ENCODE peak calls at places on chromosomes 2 and 18, in four cellular contexts. K is K562, T is HL-60, E is GM12878. W is an unnamed sample.
A peak's percentile ranks its signal among the peaks of the same experiment; 100 is the strongest.

GRCh38 chr18:58669731-58670379 is 1.4 kb upstream of the MALT1 start:
- DNase-seq in K (no peak), T (no peak), E (peak; percentile 31), W (no peak)

GRCh38 chr2:240431663-240432424 is 3.6 kb upstream of the GPC1 start:
- DNase-seq in K (no peak), T (no peak), E (no peak), W (no peak)

GRCh38 chr18:44546954-44547353 is 133.7 kb upstream of the SETBP1 start:
- DNase-seq in K (no peak), E (no peak), T (no peak), W (no peak)

GRCh38 chr2:171491292-171491691 is 31.0 kb upstream of the CYBRD1 start:
- DNase-seq in E (no peak), K (no peak), T (no peak), W (no peak)

GRCh38 chr2:169362346-169363026 is at the start of gene LRP2:
- DNase-seq in E (no peak), T (no peak), K (peak; percentile 19), W (peak; percentile 28)

GRCh38 chr2:25699206-25699605 is 25.8 kb upstream of the DTNB start:
- DNase-seq in K (no peak), T (no peak), E (no peak), W (no peak)

GRCh38 chr2:8119782-8120551 is 561.9 kb upstream of the ID2 start:
- DNase-seq in K (no peak), E (peak; percentile 4), T (no peak), W (no peak)

GRCh38 chr18:12639990-12640880 is 17.7 kb downstream of the SPIRE1 start:
- DNase-seq in E (no peak), K (no peak), T (no peak), W (no peak)

GRCh38 chr18:62781893-62782292 is 66.6 kb downstream of the PHLPP1 start:
- DNase-seq in K (no peak), T (peak; percentile 79), E (no peak), W (no peak)

GRCh38 chr2:120541972-120542670 is 193.5 kb upstream of the GLI2 start:
- DNase-seq in E (no peak), T (no peak), K (no peak), W (no peak)

GRCh38 chr2:23135481-23136100 is 249.4 kb upstream of the KLHL29 start:
- DNase-seq in K (no peak), T (no peak), E (no peak), W (no peak)

GRCh38 chr18:28013064-28013463 is 163.9 kb downstream of the CDH2 start:
- DNase-seq in T (no peak), K (no peak), E (no peak), W (no peak)

GRCh38 chr2:72497761-72498160 is 328.1 kb downstream of the EXOC6B start:
- DNase-seq in E (no peak), K (no peak), T (no peak), W (no peak)

GRCh38 chr2:220046507-220046906 is 419.1 kb downstream of the SLC4A3 start:
- DNase-seq in E (no peak), K (no peak), T (no peak), W (no peak)

GRCh38 chr2:204180671-204181070 is 244.1 kb downstream of the ICOS start:
- DNase-seq in E (no peak), T (no peak), K (no peak), W (no peak)

GRCh38 chr2:69863310-69863709 is 30.4 kb upstream of the SNRNP27 start:
- DNase-seq in E (no peak), T (no peak), K (no peak), W (no peak)

GRCh38 chr2:142841788-142842187 is 35.7 kb upstream of the KYNU start:
- DNase-seq in K (no peak), E (no peak), T (no peak), W (no peak)

GRCh38 chr2:191976436-191976835 is 129.5 kb upstream of the CAVIN2 start:
- DNase-seq in K (no peak), T (no peak), E (no peak), W (no peak)

GRCh38 chr2:134271758-134272157 is 17.9 kb downstream of the MGAT5 start:
- DNase-seq in E (no peak), K (no peak), T (no peak), W (no peak)

GRCh38 chr2:127039387-127040031 is 67.4 kb downstream of the BIN1 start:
- DNase-seq in E (peak; percentile 44), T (peak; percentile 20), K (no peak), W (peak; percentile 37)

GRCh38 chr2:239966029-239966847 is 58.9 kb downstream of the NDUFA10 start:
- DNase-seq in T (no peak), K (no peak), E (no peak), W (no peak)

GRCh38 chr2:148645135-148645924 is 779 bp downstream of the EPC2 start:
- DNase-seq in K (peak; percentile 93), T (peak; percentile 91), E (peak; percentile 69), W (peak; percentile 49)
- TF ChIP-seq SPI1 in K (no peak), T (no peak), E (no peak), W (no peak)

GRCh38 chr2:234423884-234424283 is 73.0 kb downstream of the ARL4C start:
- DNase-seq in K (no peak), T (no peak), E (no peak), W (no peak)

GRCh38 chr2:234419726-234420125 is 77.2 kb downstream of the ARL4C start:
- DNase-seq in T (no peak), E (no peak), K (no peak), W (no peak)

GRCh38 chr2:234422895-234423505 is 73.9 kb downstream of the ARL4C start:
- DNase-seq in K (no peak), T (no peak), E (no peak), W (no peak)

GRCh38 chr2:234420406-234420805 is 76.5 kb downstream of the ARL4C start:
- DNase-seq in K (no peak), T (no peak), E (no peak), W (no peak)

GRCh38 chr2:234422242-234422641 is 74.6 kb downstream of the ARL4C start:
- DNase-seq in T (no peak), E (no peak), K (no peak), W (no peak)
- TF ChIP-seq POLR2AphosphoS5 in T (no peak), E (no peak), K (no peak), W (no peak)

GRCh38 chr2:177282787-177283533 is 18.4 kb upstream of the NFE2L2 start:
- DNase-seq in K (no peak), T (no peak), E (no peak), W (no peak)

GRCh38 chr2:177283871-177284270 is 19.3 kb upstream of the NFE2L2 start:
- DNase-seq in E (no peak), K (no peak), T (no peak), W (no peak)

GRCh38 chr2:177281400-177282021 is 17.0 kb upstream of the NFE2L2 start:
- DNase-seq in K (no peak), E (peak; percentile 64), T (peak; percentile 96), W (no peak)

GRCh38 chr2:177279847-177280246 is 15.3 kb upstream of the NFE2L2 start:
- DNase-seq in K (no peak), T (no peak), E (no peak), W (no peak)

DNA sequence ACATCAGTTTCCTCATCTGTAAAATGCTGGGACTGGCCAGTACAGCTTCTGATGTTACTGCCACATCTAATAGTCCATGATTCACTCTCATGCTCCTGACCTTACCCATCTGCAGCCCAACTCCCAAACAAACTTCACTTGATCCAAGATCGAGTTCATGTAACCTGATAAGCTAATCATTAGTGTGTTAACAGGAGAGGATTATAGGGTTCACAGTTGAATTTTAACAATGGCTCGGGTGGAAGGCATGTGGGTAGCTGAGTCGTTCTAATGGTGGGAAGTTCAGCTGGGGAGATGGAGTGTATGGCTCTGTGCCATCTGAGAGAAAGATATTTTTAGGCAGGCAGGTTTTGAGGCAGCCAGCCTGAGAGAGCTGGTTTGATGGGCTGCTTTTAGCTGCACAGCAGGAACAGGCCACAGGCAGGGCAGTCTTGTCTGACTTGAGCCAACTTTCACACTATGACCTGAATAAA is 17.6 kb upstream of the NFE2L2 start:
- DNase-seq in T (no peak), K (no peak), E (no peak), W (no peak)
- TF ChIP-seq SPI1 in T (no peak), K (no peak), E (no peak), W (no peak)

GRCh38 chr18:10266236-10266585 is 188.2 kb upstream of the APCDD1 start:
- DNase-seq in K (no peak), E (no peak), T (no peak), W (no peak)

GRCh38 chr18:10265560-10266235 is 188.7 kb upstream of the APCDD1 start:
- DNase-seq in K (no peak), T (peak; percentile 61), E (no peak), W (no peak)

GRCh38 chr18:10271481-10271880 is 183.0 kb upstream of the APCDD1 start:
- DNase-seq in K (no peak), E (no peak), T (no peak), W (no peak)

GRCh38 chr18:10270160-10270571 is 184.3 kb upstream of the APCDD1 start:
- DNase-seq in K (no peak), E (no peak), T (no peak), W (no peak)

DNA sequence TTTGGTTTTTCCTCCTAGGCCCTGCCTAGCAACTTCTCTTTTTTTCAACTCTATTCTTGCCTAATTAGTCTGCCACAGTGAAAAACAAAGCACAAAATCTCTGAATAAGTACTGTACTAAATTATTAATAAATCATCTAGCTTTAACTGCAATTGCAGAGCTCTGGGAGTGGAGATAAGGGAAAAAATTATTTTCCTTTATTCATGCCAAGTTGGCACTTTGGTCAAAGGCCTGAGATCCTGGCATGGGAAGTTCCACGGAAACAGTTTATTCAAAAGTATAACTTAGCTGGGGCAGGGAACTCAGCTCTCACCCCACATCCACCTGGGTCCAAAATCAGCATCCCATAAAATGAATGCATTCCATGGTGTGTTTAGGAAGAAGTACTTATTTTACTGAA is 185.2 kb upstream of the APCDD1 start:
- DNase-seq in T (no peak), E (no peak), K (no peak), W (no peak)
- TF ChIP-seq POLR2AphosphoS5 in T (no peak), E (no peak), K (no peak), W (no peak)

GRCh38 chr2:237227190-237227988 is 141.7 kb downstream of the COPS8 start:
- DNase-seq in K (no peak), T (no peak), E (no peak), W (no peak)
- TF ChIP-seq SPI1 in K (no peak), T (no peak), E (no peak), W (no peak)

GRCh38 chr2:237182422-237183123 is 96.9 kb downstream of the COPS8 start:
- DNase-seq in E (no peak), T (no peak), K (no peak), W (no peak)
- TF ChIP-seq POLR2AphosphoS5 in E (no peak), T (no peak), K (no peak), W (no peak)

GRCh38 chr2:3785220-3785889 is 82.0 kb downstream of the DCDC2C start:
- DNase-seq in K (no peak), T (no peak), E (no peak), W (no peak)
- TF ChIP-seq SPI1 in K (no peak), T (no peak), E (no peak), W (no peak)